ENCODE peak calls at places on chromosome 16, in five cellular contexts. T is AG08395, K is hippocampal formation, V is substantia nigra, N is HT1080. O is an unnamed sample.

GRCh38 chr16:11871193-11871592 is 19.9 kb upstream of the RSL1D1 start:
- DNase-seq in T (no peak), K (no peak), V (no peak), N (peak; percentile 48), O (no peak)

GRCh38 chr16:7316266-7316888 is 16.3 kb upstream of the RBFOX1 start:
- DNase-seq in T (no peak), K (no peak), V (no peak), N (no peak), O (no peak)

GRCh38 chr16:24689128-24689527 is 40.3 kb upstream of the TNRC6A start:
- DNase-seq in T (peak; percentile 66), K (no peak), V (no peak), N (peak; percentile 47), O (no peak)

GRCh38 chr16:31471875-31472558 is at the start of gene TGFB1I1:
- DNase-seq in T (peak; percentile 91), K (no peak), V (no peak), N (peak; percentile 55), O (no peak)

GRCh38 chr16:31458073-31458834 is 1.0 kb upstream of the ARMC5 start:
- DNase-seq in T (no peak), K (peak; percentile 1), V (peak; percentile 57), N (peak; percentile 56), O (peak; percentile 20)

GRCh38 chr16:89842471-89843408 is 14.5 kb downstream of the SPIRE2 start:
- DNase-seq in T (peak; percentile 57), K (no peak), V (no peak), N (no peak), O (no peak)

GRCh38 chr16:81080233-81080632 is 3.2 kb upstream of the C16orf46 start:
- DNase-seq in T (no peak), K (peak; percentile 12), V (no peak), N (no peak), O (no peak)

GRCh38 chr16:77385481-77385880 is 49.4 kb downstream of the ADAMTS18 start:
- DNase-seq in T (no peak), K (no peak), V (no peak), N (no peak), O (no peak)

GRCh38 chr16:14013571-14014283 is 57.4 kb upstream of the MRTFB start:
- DNase-seq in T (peak; percentile 66), K (no peak), V (no peak), N (peak; percentile 34), O (no peak)

GRCh38 chr16:87817910-87818309 is 51.4 kb downstream of the SLC7A5 start:
- DNase-seq in T (no peak), K (no peak), V (no peak), N (no peak), O (no peak)

GRCh38 chr16:58651965-58652348 is 22.3 kb upstream of the CNOT1 start:
- DNase-seq in T (peak; percentile 36), K (no peak), V (no peak), N (peak; percentile 50), O (no peak)

GRCh38 chr16:8579559-8579958 is 10.8 kb downstream of the TMEM114 start:
- DNase-seq in T (no peak), K (no peak), V (no peak), N (no peak), O (no peak)

GRCh38 chr16:84617068-84617630 is 729 bp downstream of the COTL1 start:
- DNase-seq in T (no peak), K (no peak), V (no peak), N (peak; percentile 23), O (peak; percentile 29)

GRCh38 chr16:1778200-1779179 is 3.9 kb downstream of the SPSB3 start:
- DNase-seq in T (no peak), K (no peak), V (no peak), N (no peak), O (no peak)

O was measured in dorsolateral prefrontal cortex.